ENCODE peak calls at places on chromosome 3, in seven cellular contexts. One of them, this sample, is unnamed.
A peak's percentile ranks its signal among the peaks of the same experiment; 100 is the strongest.

GRCh38 chr3:46542801-46543201 is 23.3 kb downstream of the LRRC2 start:
- DNase-seq in right lobe of liver: no peak
- DNase-seq in fibroblast of lung: no peak
- DNase-seq in GM12878: no peak
- DNase-seq in AG10803: no peak
- DNase-seq in astrocyte: no peak
- DNase-seq in AG09309: no peak
- DNase-seq in this sample: no peak

GRCh38 chr3:153840487-153840886 is 280.7 kb upstream of the ARHGEF26 start:
- DNase-seq in AG10803: no peak
- DNase-seq in fibroblast of lung: no peak
- DNase-seq in AG09309: no peak
- DNase-seq in right lobe of liver: no peak
- DNase-seq in GM12878: no peak
- DNase-seq in astrocyte: no peak
- DNase-seq in this sample: no peak

GRCh38 chr3:158791259-158791920 is 10.5 kb upstream of the MFSD1 start:
- DNase-seq in GM12878: no peak
- DNase-seq in AG10803: peak; percentile 77
- DNase-seq in astrocyte: peak; percentile 74
- DNase-seq in AG09309: peak; percentile 51
- DNase-seq in right lobe of liver: no peak
- DNase-seq in fibroblast of lung: peak; percentile 88
- DNase-seq in this sample: no peak

GRCh38 chr3:182746959-182747358 is 46.3 kb upstream of the ATP11B start:
- DNase-seq in GM12878: no peak
- DNase-seq in fibroblast of lung: no peak
- DNase-seq in AG10803: no peak
- DNase-seq in right lobe of liver: no peak
- DNase-seq in astrocyte: no peak
- DNase-seq in AG09309: no peak
- DNase-seq in this sample: no peak

GRCh38 chr3:196219970-196220311 is 3.6 kb downstream of the SLC51A start:
- DNase-seq in AG10803: no peak
- DNase-seq in GM12878: no peak
- DNase-seq in astrocyte: no peak
- DNase-seq in fibroblast of lung: no peak
- DNase-seq in right lobe of liver: no peak
- DNase-seq in AG09309: no peak
- DNase-seq in this sample: no peak

GRCh38 chr3:116678853-116679252 is 30.7 kb upstream of the TUSC7 start:
- DNase-seq in GM12878: no peak
- DNase-seq in AG09309: no peak
- DNase-seq in astrocyte: no peak
- DNase-seq in right lobe of liver: no peak
- DNase-seq in fibroblast of lung: no peak
- DNase-seq in AG10803: no peak
- DNase-seq in this sample: no peak

GRCh38 chr3:14416453-14416852 is 14.0 kb downstream of the SLC6A6 start:
- DNase-seq in GM12878: no peak
- DNase-seq in AG10803: no peak
- DNase-seq in right lobe of liver: no peak
- DNase-seq in astrocyte: no peak
- DNase-seq in fibroblast of lung: no peak
- DNase-seq in AG09309: no peak
- DNase-seq in this sample: no peak

GRCh38 chr3:185024406-185024805 is 128.5 kb downstream of the C3orf70 start:
- DNase-seq in astrocyte: no peak
- DNase-seq in GM12878: no peak
- DNase-seq in right lobe of liver: no peak
- DNase-seq in fibroblast of lung: no peak
- DNase-seq in AG10803: no peak
- DNase-seq in AG09309: no peak
- DNase-seq in this sample: no peak

GRCh38 chr3:152922554-152922953 is 87.6 kb downstream of the P2RY1 start:
- DNase-seq in fibroblast of lung: no peak
- DNase-seq in astrocyte: no peak
- DNase-seq in AG09309: no peak
- DNase-seq in GM12878: no peak
- DNase-seq in AG10803: no peak
- DNase-seq in right lobe of liver: no peak
- DNase-seq in this sample: no peak

GRCh38 chr3:45092132-45093031 is 53.8 kb downstream of the CDCP1 start:
- DNase-seq in right lobe of liver: no peak
- DNase-seq in AG10803: peak; percentile 77
- DNase-seq in fibroblast of lung: no peak
- DNase-seq in AG09309: no peak
- DNase-seq in astrocyte: peak; percentile 93
- DNase-seq in GM12878: no peak
- DNase-seq in this sample: peak; percentile 71

GRCh38 chr3:113897373-113897777 is 50.4 kb upstream of the ZDHHC23 start:
- DNase-seq in AG09309: no peak
- DNase-seq in GM12878: no peak
- DNase-seq in fibroblast of lung: no peak
- DNase-seq in right lobe of liver: no peak
- DNase-seq in astrocyte: no peak
- DNase-seq in AG10803: no peak
- DNase-seq in this sample: no peak

GRCh38 chr3:141422961-141423582 is 54.8 kb downstream of the ZBTB38 start:
- DNase-seq in right lobe of liver: no peak
- DNase-seq in AG09309: no peak
- DNase-seq in astrocyte: no peak
- DNase-seq in fibroblast of lung: no peak
- DNase-seq in AG10803: no peak
- DNase-seq in GM12878: no peak
- DNase-seq in this sample: no peak

GRCh38 chr3:135499426-135499825 is 466.1 kb upstream of the PPP2R3A start:
- DNase-seq in AG09309: no peak
- DNase-seq in fibroblast of lung: no peak
- DNase-seq in GM12878: no peak
- DNase-seq in AG10803: peak; percentile 10
- DNase-seq in right lobe of liver: no peak
- DNase-seq in astrocyte: no peak
- DNase-seq in this sample: no peak

GRCh38 chr3:138949445-138950005 is 2.5 kb downstream of the FOXL2NB start:
- DNase-seq in fibroblast of lung: no peak
- DNase-seq in right lobe of liver: no peak
- DNase-seq in astrocyte: no peak
- DNase-seq in AG10803: no peak
- DNase-seq in AG09309: no peak
- DNase-seq in GM12878: no peak
- DNase-seq in this sample: no peak

GRCh38 chr3:12670365-12670764 is 6.4 kb upstream of the RAF1 start:
- DNase-seq in AG09309: no peak
- DNase-seq in astrocyte: no peak
- DNase-seq in GM12878: no peak
- DNase-seq in AG10803: no peak
- DNase-seq in right lobe of liver: no peak
- DNase-seq in fibroblast of lung: no peak
- DNase-seq in this sample: no peak

DNA sequence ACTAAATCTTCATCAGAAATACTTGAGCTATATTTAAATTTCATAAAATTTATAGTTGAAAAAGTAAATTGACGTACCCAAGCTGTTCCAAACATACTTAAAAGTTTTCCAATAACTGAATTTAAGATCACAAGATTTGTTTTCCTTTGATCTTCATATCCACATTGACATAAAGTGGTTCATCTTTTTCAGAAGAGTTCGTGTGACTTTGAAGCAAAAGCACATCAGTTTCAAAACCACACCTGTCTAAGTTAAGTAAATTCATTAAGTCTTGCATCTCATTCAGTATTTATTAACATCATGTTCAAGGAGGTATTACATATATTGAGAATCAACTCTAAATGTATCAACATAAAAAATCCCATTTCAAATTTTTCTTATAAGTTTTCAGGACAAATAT is 79.5 kb downstream of the BFSP2 start:
- DNase-seq in astrocyte: no peak
- DNase-seq in fibroblast of lung: no peak
- DNase-seq in AG10803: no peak
- DNase-seq in AG09309: no peak
- DNase-seq in right lobe of liver: no peak
- DNase-seq in GM12878: no peak
- DNase-seq in this sample: no peak
- H3K4me3 ChIP-seq in astrocyte: no peak overlapping the region
- H3K4me3 ChIP-seq in fibroblast of lung: no peak overlapping the region
- H3K4me3 ChIP-seq in AG10803: no peak overlapping the region
- H3K4me3 ChIP-seq in AG09309: no peak overlapping the region
- H3K4me3 ChIP-seq in right lobe of liver: no peak overlapping the region
- H3K4me3 ChIP-seq in GM12878: no peak overlapping the region
- H3K4me3 ChIP-seq in this sample: no peak overlapping the region

DNA sequence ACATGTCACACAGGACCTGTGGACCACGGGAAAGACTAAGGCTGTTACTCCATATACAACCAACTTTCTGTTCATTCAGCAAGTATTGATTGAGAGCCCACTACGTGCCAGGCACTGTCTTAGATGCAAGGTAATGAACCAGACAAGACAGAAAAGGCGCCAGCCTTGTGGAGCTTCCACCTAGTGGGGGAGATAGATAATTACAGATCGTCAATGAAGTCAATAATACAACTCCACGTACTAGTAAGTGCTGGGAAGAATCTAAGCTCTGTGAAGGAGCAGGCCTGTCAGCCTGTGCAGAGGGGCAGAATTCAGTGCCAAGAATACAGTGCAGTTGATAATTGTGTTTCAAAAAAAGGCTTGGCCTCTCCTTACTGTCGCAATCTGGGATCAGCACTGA is 186.4 kb downstream of the FEZF2 start:
- DNase-seq in GM12878: no peak
- DNase-seq in AG09309: no peak
- DNase-seq in astrocyte: no peak
- DNase-seq in fibroblast of lung: peak; percentile 54
- DNase-seq in AG10803: peak; percentile 25
- DNase-seq in right lobe of liver: no peak
- DNase-seq in this sample: no peak
- TF ChIP-seq CTCF in GM12878: peak; percentile 33
- TF ChIP-seq CTCF in AG09309: peak; percentile 52
- TF ChIP-seq CTCF in astrocyte: peak; percentile 41
- TF ChIP-seq CTCF in fibroblast of lung: peak; percentile 50
- TF ChIP-seq CTCF in AG10803: peak; percentile 57
- TF ChIP-seq CTCF in right lobe of liver: peak; percentile 31
- TF ChIP-seq CTCF in this sample: peak; percentile 47

GRCh38 chr3:30613135-30613825 is 6.9 kb downstream of the TGFBR2 start:
- DNase-seq in fibroblast of lung: peak; percentile 49
- DNase-seq in GM12878: no peak
- DNase-seq in AG09309: no peak
- DNase-seq in AG10803: no peak
- DNase-seq in astrocyte: no peak
- DNase-seq in right lobe of liver: no peak
- DNase-seq in this sample: no peak

GRCh38 chr3:30612422-30613134 is 6.2 kb downstream of the TGFBR2 start:
- DNase-seq in GM12878: no peak
- DNase-seq in astrocyte: no peak
- DNase-seq in fibroblast of lung: no peak
- DNase-seq in AG10803: no peak
- DNase-seq in AG09309: no peak
- DNase-seq in right lobe of liver: no peak
- DNase-seq in this sample: no peak

GRCh38 chr3:30609930-30610701 is 3.7 kb downstream of the TGFBR2 start:
- DNase-seq in AG09309: no peak
- DNase-seq in astrocyte: no peak
- DNase-seq in AG10803: no peak
- DNase-seq in right lobe of liver: no peak
- DNase-seq in fibroblast of lung: no peak
- DNase-seq in GM12878: no peak
- DNase-seq in this sample: no peak

GRCh38 chr3:30610702-30611410 is 4.5 kb downstream of the TGFBR2 start:
- DNase-seq in GM12878: no peak
- DNase-seq in fibroblast of lung: no peak
- DNase-seq in astrocyte: no peak
- DNase-seq in right lobe of liver: no peak
- DNase-seq in AG09309: no peak
- DNase-seq in AG10803: no peak
- DNase-seq in this sample: no peak

GRCh38 chr3:30611613-30612421 is 5.4 kb downstream of the TGFBR2 start:
- DNase-seq in fibroblast of lung: no peak
- DNase-seq in AG10803: peak; percentile 68
- DNase-seq in GM12878: no peak
- DNase-seq in AG09309: no peak
- DNase-seq in right lobe of liver: no peak
- DNase-seq in astrocyte: peak; percentile 72
- DNase-seq in this sample: peak; percentile 67
- H3K4me3 ChIP-seq in fibroblast of lung: no peak overlapping the region
- H3K4me3 ChIP-seq in AG10803: no peak overlapping the region
- H3K4me3 ChIP-seq in GM12878: no peak overlapping the region
- H3K4me3 ChIP-seq in AG09309: no peak overlapping the region
- H3K4me3 ChIP-seq in right lobe of liver: no peak overlapping the region
- H3K4me3 ChIP-seq in astrocyte: no peak overlapping the region
- H3K4me3 ChIP-seq in this sample: peak overlapping the region; percentile 8

DNA sequence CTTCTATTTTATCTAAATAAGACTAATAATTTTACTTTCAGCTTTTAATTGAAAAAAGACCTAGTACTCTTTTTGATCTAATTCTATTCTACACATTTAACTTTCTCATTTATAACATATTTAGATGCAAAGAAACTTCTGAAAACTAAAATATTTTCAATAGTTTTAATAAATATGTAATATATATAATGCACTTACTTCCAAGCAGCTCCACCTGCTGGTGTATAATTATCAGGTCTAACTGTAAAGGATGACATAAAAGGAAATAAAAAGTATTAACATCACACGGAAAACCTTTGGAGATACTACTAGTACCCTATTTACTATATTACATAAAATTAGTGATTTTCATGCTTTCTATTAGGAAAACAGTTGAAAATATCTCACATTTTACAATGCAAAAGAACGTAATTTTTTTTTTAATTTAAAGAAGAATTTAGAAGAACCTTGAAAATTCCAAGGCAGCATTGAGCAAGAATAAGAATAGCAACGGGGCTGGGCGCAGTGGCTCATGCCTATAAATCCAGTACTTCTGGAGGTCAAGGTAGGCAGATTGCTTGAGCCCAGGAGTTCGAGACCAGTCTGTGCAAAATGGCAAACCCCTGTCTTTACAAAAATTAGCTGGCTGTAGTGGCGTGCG is 10.2 kb downstream of the PLSCR5 start:
- DNase-seq in AG10803: peak; percentile 16
- DNase-seq in astrocyte: no peak
- DNase-seq in right lobe of liver: no peak
- DNase-seq in fibroblast of lung: peak; percentile 49
- DNase-seq in AG09309: no peak
- DNase-seq in GM12878: no peak
- DNase-seq in this sample: no peak
- TF ChIP-seq CTCF in AG10803: peak; percentile 44
- TF ChIP-seq CTCF in astrocyte: peak; percentile 23
- TF ChIP-seq CTCF in right lobe of liver: no peak
- TF ChIP-seq CTCF in fibroblast of lung: peak; percentile 54
- TF ChIP-seq CTCF in AG09309: peak; percentile 38
- TF ChIP-seq CTCF in GM12878: no peak
- TF ChIP-seq CTCF in this sample: peak; percentile 54

This sample was measured in epithelial cell of proximal tubule.